ENCODE peak calls at places on chromosomes 11 and 22, in five cellular contexts. E, L, K, V and B are unnamed samples.

GRCh38 chr11:12441081-12441801 is 63.9 kb downstream of the PARVA start:
- DNase-seq in E (no peak), L (peak; percentile 52), K (no peak), V (no peak), B (no peak)

GRCh38 chr22:38353142-38353629 is 36.0 kb upstream of the CSNK1E start:
- DNase-seq in E (peak; percentile 16), L (peak; percentile 95), K (peak; percentile 52), V (peak; percentile 57), B (peak; percentile 72)

GRCh38 chr22:39748877-39749276 is 144.7 kb downstream of the ENTHD1 start:
- DNase-seq in E (peak; percentile 14), L (no peak), K (no peak), V (no peak), B (no peak)

GRCh38 chr11:109012996-109013395 is 348.1 kb downstream of the DDX10 start:
- DNase-seq in E (no peak), L (no peak), K (no peak), V (no peak), B (no peak)

GRCh38 chr11:133705873-133706272 is 139.4 kb downstream of the SPATA19 start:
- DNase-seq in E (no peak), L (no peak), K (no peak), V (no peak), B (no peak)

GRCh38 chr11:111531156-111531555 is 9.4 kb upstream of the LAYN start:
- DNase-seq in E (no peak), L (no peak), K (no peak), V (no peak), B (no peak)

GRCh38 chr11:13316528-13316961 is 39.0 kb downstream of the BMAL1 start:
- DNase-seq in E (no peak), L (peak; percentile 84), K (no peak), V (no peak), B (no peak)

GRCh38 chr11:79362358-79362757 is 78.5 kb downstream of the TENM4 start:
- DNase-seq in E (no peak), L (no peak), K (no peak), V (no peak), B (no peak)